ENCODE peak calls at places on chromosome 19, in eight cellular contexts. M, V, H, C, E, Y, L and D are unnamed samples.

GRCh38 chr19:28258794-28259193 is 954.2 kb downstream of the UQCRFS1 start:
- DNase-seq in M (no peak), V (no peak), H (no peak), C (no peak), E (no peak), Y (no peak), L (no peak), D (no peak)

GRCh38 chr19:50512999-50513745 is 541 bp downstream of the ASPDH start:
- DNase-seq in M (no peak), V (no peak), H (no peak), C (no peak), E (peak), Y (peak), L (peak), D (no peak)

GRCh38 chr19:52735734-52736133 is 890 bp upstream of the ZNF611 start:
- DNase-seq in M (peak), V (peak), H (no peak), C (no peak), E (peak), Y (peak), L (peak), D (peak)

GRCh38 chr19:867855-868457 is 8.5 kb downstream of the CFD start:
- DNase-seq in M (no peak), V (no peak), H (no peak), C (no peak), E (no peak), Y (no peak), L (no peak), D (no peak)

GRCh38 chr19:10568444-10568825 is 344 bp downstream of the CDKN2D start:
- DNase-seq in M (no peak), V (peak), H (no peak), C (peak), E (no peak), Y (no peak), L (no peak), D (peak)

GRCh38 chr19:41774515-41774980 is 19.2 kb downstream of the CEACAM6 start:
- DNase-seq in M (no peak), V (no peak), H (peak), C (peak), E (no peak), Y (peak), L (no peak), D (peak)

GRCh38 chr19:51380379-51380778 is 7.4 kb downstream of the LIM2 start:
- DNase-seq in M (no peak), V (no peak), H (no peak), C (no peak), E (peak), Y (no peak), L (no peak), D (no peak)

GRCh38 chr19:38709119-38709518 is 35.2 kb downstream of the CAPN12 start:
- DNase-seq in M (no peak), V (no peak), H (no peak), C (no peak), E (no peak), Y (no peak), L (no peak), D (no peak)

GRCh38 chr19:2487780-2488330 is 11.9 kb downstream of the GADD45B start:
- DNase-seq in M (no peak), V (peak), H (no peak), C (no peak), E (peak), Y (peak), L (peak), D (no peak)